ENCODE peak calls at places on chromosomes 7 and 10, in five cellular contexts. P is HCEC 1CT; F is fibroblast of lung; D is activated naive CD8-positive, alpha-beta T cell treated with anti-CD3 and anti-CD28 coated beads for 36 hours; I is iPS DF 19.7. M is an unnamed sample.
A peak's percentile ranks its signal among the peaks of the same experiment; 100 is the strongest.

GRCh38 chr10:21726601-21727295 is 192.7 kb downstream of the MLLT10 start:
- DNase-seq in P (peak; percentile 30), F (peak; percentile 35), D (no peak), I (no peak), M (no peak)

GRCh38 chr10:95314519-95314918 is 23.7 kb upstream of the PDLIM1 start:
- DNase-seq in P (no peak), F (no peak), D (no peak), I (no peak), M (no peak)

GRCh38 chr10:92938846-92939245 is 90.5 kb downstream of the EXOC6 start:
- DNase-seq in P (no peak), F (no peak), D (no peak), I (no peak), M (no peak)

GRCh38 chr10:119254355-119254754 is 47.0 kb downstream of the GRK5 start:
- DNase-seq in P (no peak), F (no peak), D (no peak), I (no peak), M (no peak)

GRCh38 chr10:100600218-100600617 is 64.5 kb downstream of the HIF1AN start:
- DNase-seq in P (peak; percentile 26), F (peak; percentile 1), D (no peak), I (no peak), M (no peak)

GRCh38 chr7:108488902-108489538 is 32.8 kb upstream of the NRCAM start:
- DNase-seq in P (no peak), F (peak; percentile 36), D (no peak), I (no peak), M (peak; percentile 63)

GRCh38 chr10:36556468-36556867 is 568.9 kb upstream of the ANKRD30A start:
- DNase-seq in P (no peak), F (peak; percentile 19), D (no peak), I (no peak), M (no peak)

GRCh38 chr7:99083068-99083651 is 60.7 kb downstream of the SMURF1 start:
- DNase-seq in P (peak; percentile 22), F (peak; percentile 33), D (no peak), I (no peak), M (no peak)

GRCh38 chr10:114297136-114297705 is 58.2 kb downstream of the VWA2 start:
- DNase-seq in P (no peak), F (no peak), D (no peak), I (no peak), M (no peak)

GRCh38 chr7:100065452-100066186 is 15.9 kb downstream of the ZNF3 start:
- DNase-seq in P (peak; percentile 55), F (peak; percentile 66), D (no peak), I (no peak), M (peak; percentile 92)

GRCh38 chr10:22693860-22694259 is 20.5 kb downstream of the PIP4K2A start:
- DNase-seq in P (no peak), F (no peak), D (no peak), I (no peak), M (no peak)

GRCh38 chr7:21986101-21986500 is 40.4 kb upstream of the CDCA7L start:
- DNase-seq in P (no peak), F (no peak), D (no peak), I (no peak), M (no peak)

GRCh38 chr10:43903451-43903850 is 254.8 kb upstream of the ZNF32 start:
- DNase-seq in P (no peak), F (no peak), D (no peak), I (no peak), M (no peak)

GRCh38 chr7:143073556-143073955 is 21.4 kb downstream of the OR6V1 start:
- DNase-seq in P (no peak), F (no peak), D (no peak), I (no peak), M (peak; percentile 65)

GRCh38 chr10:48634198-48634983 is 29.5 kb upstream of the ARHGAP22 start:
- DNase-seq in P (peak; percentile 85), F (peak; percentile 77), D (peak; percentile 30), I (no peak), M (peak; percentile 94)

GRCh38 chr7:151876112-151876898 is 610 bp downstream of the PRKAG2 start:
- DNase-seq in P (no peak), F (peak; percentile 17), D (peak; percentile 70), I (no peak), M (no peak)

GRCh38 chr7:6647080-6647479 is 10.0 kb downstream of the ZNF316 start:
- DNase-seq in P (no peak), F (no peak), D (no peak), I (no peak), M (no peak)

GRCh38 chr10:120336910-120337540 is 120.0 kb upstream of the PLPP4 start:
- DNase-seq in P (no peak), F (peak; percentile 17), D (peak; percentile 24), I (peak; percentile 3), M (peak; percentile 58)

GRCh38 chr10:17216217-17216900 is 11.7 kb upstream of the VIM start:
- DNase-seq in P (peak; percentile 99), F (peak; percentile 100), D (peak; percentile 47), I (no peak), M (peak; percentile 98)

GRCh38 chr7:129066290-129067131 is 11.6 kb upstream of the TNPO3 start:
- DNase-seq in P (peak; percentile 42), F (peak; percentile 77), D (no peak), I (peak; percentile 78), M (peak; percentile 81)

GRCh38 chr7:2540133-2540532 is 15.2 kb downstream of the BRAT1 start:
- DNase-seq in P (no peak), F (no peak), D (no peak), I (no peak), M (no peak)

GRCh38 chr10:71517310-71518159 is 120.8 kb downstream of the CDH23 start:
- DNase-seq in P (no peak), F (no peak), D (no peak), I (no peak), M (no peak)

GRCh38 chr7:8290645-8291308 is 28.8 kb upstream of the ICA1 start:
- DNase-seq in P (no peak), F (peak; percentile 13), D (no peak), I (no peak), M (no peak)

GRCh38 chr10:110547139-110547761 is 20.2 kb upstream of the SMC3 start:
- DNase-seq in P (peak; percentile 79), F (peak; percentile 58), D (no peak), I (no peak), M (peak; percentile 82)

GRCh38 chr7:150895809-150896208 is 43.5 kb downstream of the AOC1 start:
- DNase-seq in P (no peak), F (no peak), D (no peak), I (no peak), M (no peak)

GRCh38 chr7:66227808-66228207 is 22.7 kb downstream of the TPST1 start:
- DNase-seq in P (no peak), F (no peak), D (no peak), I (no peak), M (no peak)

GRCh38 chr7:30546596-30546995 is 42.0 kb upstream of the GGCT start:
- DNase-seq in P (no peak), F (no peak), D (no peak), I (no peak), M (no peak)

GRCh38 chr10:18436902-18437301 is 214.5 kb downstream of the NSUN6 start:
- DNase-seq in P (no peak), F (no peak), D (no peak), I (no peak), M (no peak)

GRCh38 chr7:70573202-70573810 is 558.6 kb upstream of the GALNT17 start:
- DNase-seq in P (no peak), F (no peak), D (no peak), I (no peak), M (no peak)